ENCODE peak calls at places on chromosomes 3 and 15, in nine cellular contexts. One of them, this sample, is unnamed.

GRCh38 chr3:124878561-124879394 is 8.4 kb downstream of the ITGB5 start:
- DNase-seq in H9: no peak
- DNase-seq in HCT116: peak; percentile 89
- DNase-seq in AG04450: peak; percentile 84
- DNase-seq in esophagus squamous epithelium: no peak
- DNase-seq in mammary epithelial cell: peak; percentile 94
- DNase-seq in upper lobe of right lung: no peak
- DNase-seq in sigmoid colon: peak; percentile 75
- DNase-seq in RWPE2: peak; percentile 79
- DNase-seq in this sample: peak; percentile 87

GRCh38 chr3:84958495-84959469 is at the start of gene CADM2:
- DNase-seq in mammary epithelial cell: peak; percentile 75
- DNase-seq in HCT116: no peak
- DNase-seq in sigmoid colon: peak; percentile 93
- DNase-seq in upper lobe of right lung: peak; percentile 93
- DNase-seq in esophagus squamous epithelium: peak; percentile 10
- DNase-seq in AG04450: no peak
- DNase-seq in H9: peak; percentile 97
- DNase-seq in RWPE2: peak; percentile 81
- DNase-seq in this sample: peak; percentile 33

GRCh38 chr3:112043621-112044201 is 9.2 kb downstream of the TMPRSS7 start:
- DNase-seq in HCT116: peak; percentile 75
- DNase-seq in sigmoid colon: no peak
- DNase-seq in mammary epithelial cell: peak; percentile 58
- DNase-seq in upper lobe of right lung: no peak
- DNase-seq in H9: peak; percentile 45
- DNase-seq in AG04450: peak; percentile 44
- DNase-seq in RWPE2: no peak
- DNase-seq in esophagus squamous epithelium: peak; percentile 1
- DNase-seq in this sample: no peak

GRCh38 chr3:115986555-115987207 is 363.4 kb downstream of the GAP43 start:
- DNase-seq in RWPE2: no peak
- DNase-seq in H9: peak; percentile 58
- DNase-seq in sigmoid colon: no peak
- DNase-seq in mammary epithelial cell: peak; percentile 51
- DNase-seq in esophagus squamous epithelium: no peak
- DNase-seq in HCT116: peak; percentile 62
- DNase-seq in AG04450: no peak
- DNase-seq in upper lobe of right lung: no peak
- DNase-seq in this sample: no peak

GRCh38 chr3:184590795-184591194 is 29.2 kb downstream of the EPHB3 start:
- DNase-seq in upper lobe of right lung: no peak
- DNase-seq in RWPE2: no peak
- DNase-seq in H9: no peak
- DNase-seq in esophagus squamous epithelium: no peak
- DNase-seq in HCT116: no peak
- DNase-seq in sigmoid colon: no peak
- DNase-seq in mammary epithelial cell: no peak
- DNase-seq in AG04450: no peak
- DNase-seq in this sample: no peak

GRCh38 chr3:107206141-107206540 is 171.1 kb upstream of the CCDC54 start:
- DNase-seq in esophagus squamous epithelium: no peak
- DNase-seq in AG04450: no peak
- DNase-seq in sigmoid colon: no peak
- DNase-seq in upper lobe of right lung: no peak
- DNase-seq in HCT116: peak; percentile 37
- DNase-seq in RWPE2: no peak
- DNase-seq in mammary epithelial cell: peak; percentile 58
- DNase-seq in H9: no peak
- DNase-seq in this sample: no peak

GRCh38 chr3:32366638-32367368 is 24.9 kb upstream of the CMTM7 start:
- DNase-seq in upper lobe of right lung: no peak
- DNase-seq in RWPE2: no peak
- DNase-seq in HCT116: peak; percentile 21
- DNase-seq in AG04450: no peak
- DNase-seq in mammary epithelial cell: peak; percentile 33
- DNase-seq in sigmoid colon: no peak
- DNase-seq in esophagus squamous epithelium: no peak
- DNase-seq in H9: no peak
- DNase-seq in this sample: no peak

GRCh38 chr3:66554178-66554577 is 53.4 kb upstream of the LRIG1 start:
- DNase-seq in RWPE2: no peak
- DNase-seq in sigmoid colon: no peak
- DNase-seq in esophagus squamous epithelium: no peak
- DNase-seq in upper lobe of right lung: no peak
- DNase-seq in H9: no peak
- DNase-seq in AG04450: peak; percentile 7
- DNase-seq in HCT116: no peak
- DNase-seq in mammary epithelial cell: no peak
- DNase-seq in this sample: no peak

GRCh38 chr3:134423153-134423552 is 48.9 kb upstream of the AMOTL2 start:
- DNase-seq in AG04450: no peak
- DNase-seq in upper lobe of right lung: no peak
- DNase-seq in sigmoid colon: no peak
- DNase-seq in esophagus squamous epithelium: no peak
- DNase-seq in HCT116: no peak
- DNase-seq in mammary epithelial cell: no peak
- DNase-seq in RWPE2: no peak
- DNase-seq in H9: peak; percentile 61
- DNase-seq in this sample: no peak

GRCh38 chr3:12659316-12660015 is 4.5 kb downstream of the RAF1 start:
- DNase-seq in HCT116: no peak
- DNase-seq in mammary epithelial cell: no peak
- DNase-seq in AG04450: no peak
- DNase-seq in H9: no peak
- DNase-seq in RWPE2: no peak
- DNase-seq in upper lobe of right lung: no peak
- DNase-seq in esophagus squamous epithelium: no peak
- DNase-seq in sigmoid colon: no peak
- DNase-seq in this sample: no peak

GRCh38 chr15:69469467-69470191 is 17.0 kb downstream of the RPLP1 start:
- DNase-seq in AG04450: no peak
- DNase-seq in upper lobe of right lung: no peak
- DNase-seq in esophagus squamous epithelium: no peak
- DNase-seq in H9: no peak
- DNase-seq in HCT116: no peak
- DNase-seq in mammary epithelial cell: peak; percentile 65
- DNase-seq in sigmoid colon: no peak
- DNase-seq in RWPE2: peak; percentile 61
- DNase-seq in this sample: no peak

GRCh38 chr3:125057186-125057850 is 1.5 kb upstream of the HEG1 start:
- DNase-seq in RWPE2: no peak
- DNase-seq in mammary epithelial cell: peak; percentile 88
- DNase-seq in sigmoid colon: peak; percentile 79
- DNase-seq in H9: no peak
- DNase-seq in esophagus squamous epithelium: no peak
- DNase-seq in AG04450: peak; percentile 77
- DNase-seq in HCT116: no peak
- DNase-seq in upper lobe of right lung: no peak
- DNase-seq in this sample: no peak

GRCh38 chr15:23629234-23629805 is 18.3 kb downstream of the MAGEL2 start:
- DNase-seq in esophagus squamous epithelium: no peak
- DNase-seq in RWPE2: no peak
- DNase-seq in sigmoid colon: no peak
- DNase-seq in mammary epithelial cell: no peak
- DNase-seq in HCT116: no peak
- DNase-seq in upper lobe of right lung: no peak
- DNase-seq in H9: no peak
- DNase-seq in AG04450: no peak
- DNase-seq in this sample: no peak

GRCh38 chr3:64191822-64192221 is 33.4 kb downstream of the PRICKLE2 start:
- DNase-seq in AG04450: no peak
- DNase-seq in esophagus squamous epithelium: no peak
- DNase-seq in sigmoid colon: no peak
- DNase-seq in H9: no peak
- DNase-seq in HCT116: no peak
- DNase-seq in RWPE2: no peak
- DNase-seq in mammary epithelial cell: no peak
- DNase-seq in upper lobe of right lung: no peak
- DNase-seq in this sample: no peak

GRCh38 chr3:64195786-64196185 is 29.5 kb downstream of the PRICKLE2 start:
- DNase-seq in mammary epithelial cell: no peak
- DNase-seq in RWPE2: no peak
- DNase-seq in upper lobe of right lung: no peak
- DNase-seq in AG04450: no peak
- DNase-seq in sigmoid colon: no peak
- DNase-seq in HCT116: no peak
- DNase-seq in esophagus squamous epithelium: no peak
- DNase-seq in H9: no peak
- DNase-seq in this sample: no peak

GRCh38 chr3:64199933-64200332 is 25.3 kb downstream of the PRICKLE2 start:
- DNase-seq in AG04450: no peak
- DNase-seq in H9: no peak
- DNase-seq in mammary epithelial cell: no peak
- DNase-seq in RWPE2: no peak
- DNase-seq in upper lobe of right lung: no peak
- DNase-seq in sigmoid colon: no peak
- DNase-seq in HCT116: no peak
- DNase-seq in esophagus squamous epithelium: no peak
- DNase-seq in this sample: no peak

GRCh38 chr3:64190517-64191515 is 34.5 kb downstream of the PRICKLE2 start:
- DNase-seq in mammary epithelial cell: peak; percentile 96
- DNase-seq in esophagus squamous epithelium: no peak
- DNase-seq in AG04450: peak; percentile 65
- DNase-seq in sigmoid colon: no peak
- DNase-seq in upper lobe of right lung: no peak
- DNase-seq in H9: no peak
- DNase-seq in RWPE2: no peak
- DNase-seq in HCT116: no peak
- DNase-seq in this sample: peak; percentile 86

DNA sequence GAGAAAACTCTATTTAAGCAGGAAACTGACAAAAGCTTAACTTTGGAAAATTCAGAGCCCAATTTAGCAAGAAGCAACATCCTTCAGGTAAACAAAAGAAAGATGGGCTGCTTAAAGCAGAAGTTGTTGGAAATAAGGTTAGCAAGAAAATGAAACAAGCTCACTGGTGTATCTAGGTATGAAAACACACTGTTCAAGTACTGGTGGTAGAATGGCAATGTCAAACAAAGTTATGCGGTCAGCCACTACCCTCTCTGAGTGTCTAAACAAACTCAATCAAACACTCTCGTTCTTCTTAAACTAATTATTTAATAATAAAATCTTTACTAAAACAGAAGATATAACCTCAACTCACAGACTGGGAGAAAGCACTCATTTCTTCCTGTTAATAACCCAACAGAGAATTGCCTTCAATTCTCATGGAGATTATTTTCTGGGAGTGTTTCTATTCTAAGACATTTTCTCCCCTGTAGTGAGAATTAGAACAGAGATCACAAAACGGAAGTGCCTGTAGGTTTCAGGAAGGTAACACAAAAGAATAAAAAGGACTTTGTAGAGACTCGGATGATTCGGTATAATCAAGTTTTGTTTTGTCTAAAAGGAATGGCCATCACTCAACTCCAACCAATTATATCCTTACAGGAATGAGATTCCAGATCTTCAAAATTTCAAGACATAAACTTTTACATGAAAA is 28.9 kb downstream of the PRICKLE2 start:
- DNase-seq in upper lobe of right lung: no peak
- DNase-seq in H9: no peak
- DNase-seq in RWPE2: no peak
- DNase-seq in esophagus squamous epithelium: no peak
- DNase-seq in sigmoid colon: no peak
- DNase-seq in HCT116: no peak
- DNase-seq in AG04450: no peak
- DNase-seq in mammary epithelial cell: no peak
- DNase-seq in this sample: no peak
- H3K27ac ChIP-seq in upper lobe of right lung: no peak overlapping the region
- H3K27ac ChIP-seq in H9: peak overlapping the region; percentile 69
- H3K27ac ChIP-seq in RWPE2: no peak overlapping the region
- H3K27ac ChIP-seq in esophagus squamous epithelium: no peak overlapping the region
- H3K27ac ChIP-seq in sigmoid colon: no peak overlapping the region
- H3K27ac ChIP-seq in HCT116: no peak overlapping the region
- H3K27ac ChIP-seq in AG04450: no peak overlapping the region
- H3K27ac ChIP-seq in mammary epithelial cell: no peak overlapping the region
- H3K27ac ChIP-seq in this sample: no peak overlapping the region

DNA sequence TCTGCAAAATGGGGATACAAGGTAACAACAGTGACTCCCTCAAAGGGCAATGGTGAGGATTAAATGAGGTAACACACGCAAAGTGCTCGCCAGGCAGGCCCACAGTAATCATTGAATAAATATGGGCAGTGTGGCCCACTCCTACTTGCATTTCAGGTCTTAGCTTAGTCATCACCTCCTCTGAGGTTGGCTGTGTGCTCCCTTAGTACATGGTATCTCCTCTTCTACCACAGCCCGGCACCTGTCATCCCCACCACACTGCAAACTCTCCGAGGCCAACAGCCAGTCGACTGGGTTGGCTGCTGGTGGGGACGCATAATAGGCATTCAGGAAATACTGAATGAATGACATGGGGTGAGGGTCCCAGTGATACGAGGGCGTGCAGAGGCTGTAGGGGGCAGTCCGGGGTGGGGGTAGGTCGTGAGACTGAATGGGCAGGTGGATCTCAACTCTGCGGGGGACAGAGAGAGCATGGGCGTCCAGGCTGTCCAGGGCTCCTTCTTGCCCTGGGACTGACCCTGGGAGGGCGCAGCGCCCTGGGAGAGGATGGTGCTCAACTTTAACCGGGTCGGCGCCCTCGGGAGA is 375 bp upstream of the MYZAP start:
- DNase-seq in mammary epithelial cell: no peak
- DNase-seq in H9: no peak
- DNase-seq in AG04450: no peak
- DNase-seq in upper lobe of right lung: no peak
- DNase-seq in HCT116: no peak
- DNase-seq in esophagus squamous epithelium: no peak
- DNase-seq in RWPE2: no peak
- DNase-seq in sigmoid colon: no peak
- DNase-seq in this sample: no peak
- H3K27ac ChIP-seq in mammary epithelial cell: no peak overlapping the region
- H3K27ac ChIP-seq in H9: no peak overlapping the region
- H3K27ac ChIP-seq in AG04450: no peak overlapping the region
- H3K27ac ChIP-seq in upper lobe of right lung: peak overlapping the region; percentile 67
- H3K27ac ChIP-seq in HCT116: no peak overlapping the region
- H3K27ac ChIP-seq in esophagus squamous epithelium: peak overlapping the region; percentile 81
- H3K27ac ChIP-seq in RWPE2: peak overlapping the region; percentile 13
- H3K27ac ChIP-seq in sigmoid colon: peak overlapping the region; percentile 45
- H3K27ac ChIP-seq in this sample: peak overlapping the region; percentile 73

DNA sequence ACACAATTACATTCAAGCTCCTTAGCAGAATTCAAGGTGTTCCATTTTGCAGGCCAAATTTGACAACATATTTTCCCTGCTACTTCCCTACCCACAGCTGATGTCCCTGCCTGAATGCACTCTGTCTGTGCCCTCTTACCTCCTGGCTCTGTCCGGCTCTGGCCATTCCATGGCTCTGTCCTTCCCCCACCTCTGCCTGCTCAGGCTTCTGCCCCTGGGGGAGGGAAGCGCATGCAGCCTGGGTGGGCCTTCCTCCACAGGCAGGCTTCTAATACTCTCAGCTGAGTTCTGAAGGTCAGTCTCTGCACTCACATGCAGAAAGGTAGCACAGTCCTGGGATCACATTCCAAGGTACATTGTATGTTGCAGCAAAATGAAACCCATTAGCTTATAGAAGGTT is 113.6 kb upstream of the CACNA2D3 start:
- DNase-seq in upper lobe of right lung: no peak
- DNase-seq in H9: no peak
- DNase-seq in RWPE2: no peak
- DNase-seq in HCT116: no peak
- DNase-seq in esophagus squamous epithelium: no peak
- DNase-seq in mammary epithelial cell: no peak
- DNase-seq in sigmoid colon: no peak
- DNase-seq in AG04450: no peak
- DNase-seq in this sample: no peak
- H3K27ac ChIP-seq in upper lobe of right lung: no peak overlapping the region
- H3K27ac ChIP-seq in H9: no peak overlapping the region
- H3K27ac ChIP-seq in RWPE2: no peak overlapping the region
- H3K27ac ChIP-seq in HCT116: no peak overlapping the region
- H3K27ac ChIP-seq in esophagus squamous epithelium: no peak overlapping the region
- H3K27ac ChIP-seq in mammary epithelial cell: no peak overlapping the region
- H3K27ac ChIP-seq in sigmoid colon: no peak overlapping the region
- H3K27ac ChIP-seq in AG04450: no peak overlapping the region
- H3K27ac ChIP-seq in this sample: no peak overlapping the region

GRCh38 chr15:55588818-55589122 is 625 bp upstream of the PYGO1 start:
- DNase-seq in esophagus squamous epithelium: no peak
- DNase-seq in sigmoid colon: no peak
- DNase-seq in mammary epithelial cell: no peak
- DNase-seq in RWPE2: no peak
- DNase-seq in AG04450: no peak
- DNase-seq in HCT116: no peak
- DNase-seq in H9: no peak
- DNase-seq in upper lobe of right lung: no peak
- DNase-seq in this sample: no peak
- H3K27ac ChIP-seq in esophagus squamous epithelium: peak overlapping the region; percentile 91
- H3K27ac ChIP-seq in sigmoid colon: peak overlapping the region; percentile 94
- H3K27ac ChIP-seq in mammary epithelial cell: no peak overlapping the region
- H3K27ac ChIP-seq in RWPE2: no peak overlapping the region
- H3K27ac ChIP-seq in AG04450: peak overlapping the region; percentile 83
- H3K27ac ChIP-seq in HCT116: no peak overlapping the region
- H3K27ac ChIP-seq in H9: no peak overlapping the region
- H3K27ac ChIP-seq in upper lobe of right lung: peak overlapping the region; percentile 73
- H3K27ac ChIP-seq in this sample: no peak overlapping the region

This sample was measured in epithelial cell of prostate.